ENCODE peak calls at places on chromosomes 5 and 9, in four cellular contexts. One of them, this sample, is unnamed.
A peak's percentile ranks its signal among the peaks of the same experiment; 100 is the strongest.

GRCh38 chr9:137534256-137535119 is 15.7 kb downstream of the PNPLA7 start:
- DNase-seq in anterior cingulate cortex: no peak
- DNase-seq in HuH-7: peak; percentile 83
- DNase-seq in DMS79 treated with DMSO at 0.1 percent for 48 hours: peak; percentile 59
- DNase-seq in this sample: no peak

GRCh38 chr5:62263401-62263800 is 42.6 kb upstream of the KIF2A start:
- DNase-seq in anterior cingulate cortex: no peak
- DNase-seq in HuH-7: no peak
- DNase-seq in DMS79 treated with DMSO at 0.1 percent for 48 hours: no peak
- DNase-seq in this sample: no peak

GRCh38 chr9:34513567-34514214 is 9.1 kb downstream of the ENHO start:
- DNase-seq in anterior cingulate cortex: peak; percentile 28
- DNase-seq in HuH-7: no peak
- DNase-seq in DMS79 treated with DMSO at 0.1 percent for 48 hours: peak; percentile 45
- DNase-seq in this sample: no peak

GRCh38 chr9:106860731-106861584 is 2.0 kb upstream of the ZNF462 start:
- DNase-seq in anterior cingulate cortex: no peak
- DNase-seq in HuH-7: no peak
- DNase-seq in DMS79 treated with DMSO at 0.1 percent for 48 hours: peak; percentile 24
- DNase-seq in this sample: peak; percentile 60

GRCh38 chr9:120151149-120151548 is 428.8 kb downstream of the CDK5RAP2 start:
- DNase-seq in anterior cingulate cortex: no peak
- DNase-seq in HuH-7: no peak
- DNase-seq in DMS79 treated with DMSO at 0.1 percent for 48 hours: no peak
- DNase-seq in this sample: no peak

GRCh38 chr9:80285325-80285724 is 713.6 kb downstream of the TLE4 start:
- DNase-seq in anterior cingulate cortex: no peak
- DNase-seq in HuH-7: peak; percentile 0
- DNase-seq in DMS79 treated with DMSO at 0.1 percent for 48 hours: no peak
- DNase-seq in this sample: no peak

GRCh38 chr9:6538666-6539071 is 106.9 kb downstream of the GLDC start:
- DNase-seq in anterior cingulate cortex: no peak
- DNase-seq in HuH-7: no peak
- DNase-seq in DMS79 treated with DMSO at 0.1 percent for 48 hours: no peak
- DNase-seq in this sample: no peak

GRCh38 chr5:86997501-86997900 is 270.2 kb upstream of the RASA1 start:
- DNase-seq in anterior cingulate cortex: no peak
- DNase-seq in HuH-7: no peak
- DNase-seq in DMS79 treated with DMSO at 0.1 percent for 48 hours: no peak
- DNase-seq in this sample: no peak

GRCh38 chr5:30539004-30539634 is 654.4 kb upstream of the CDH6 start:
- DNase-seq in anterior cingulate cortex: no peak
- DNase-seq in HuH-7: no peak
- DNase-seq in DMS79 treated with DMSO at 0.1 percent for 48 hours: no peak
- DNase-seq in this sample: no peak

GRCh38 chr5:92513067-92513466 is 1068.0 kb downstream of the NR2F1-AS1 start:
- DNase-seq in anterior cingulate cortex: no peak
- DNase-seq in HuH-7: no peak
- DNase-seq in DMS79 treated with DMSO at 0.1 percent for 48 hours: no peak
- DNase-seq in this sample: no peak

GRCh38 chr5:73812962-73813588 is 187.1 kb downstream of the ARHGEF28 start:
- DNase-seq in anterior cingulate cortex: no peak
- DNase-seq in HuH-7: no peak
- DNase-seq in DMS79 treated with DMSO at 0.1 percent for 48 hours: no peak
- DNase-seq in this sample: no peak

GRCh38 chr5:2684606-2685005 is 66.9 kb downstream of the IRX2 start:
- DNase-seq in anterior cingulate cortex: no peak
- DNase-seq in HuH-7: no peak
- DNase-seq in DMS79 treated with DMSO at 0.1 percent for 48 hours: no peak
- DNase-seq in this sample: no peak

GRCh38 chr5:117207088-117207668 is 632.6 kb upstream of the SEMA6A start:
- DNase-seq in anterior cingulate cortex: no peak
- DNase-seq in HuH-7: no peak
- DNase-seq in DMS79 treated with DMSO at 0.1 percent for 48 hours: no peak
- DNase-seq in this sample: no peak